ENCODE peak calls at places on chromosomes 13 and 19, in eight cellular contexts. R is uterus; T is PC-3; U is fibroblast of lung; S is lower lobe of right lung; A is CD8-positive, alpha-beta T cell; P is transverse colon; Y is H1. B is an unnamed sample.

GRCh38 chr13:113476811-113477210 is 13.7 kb downstream of the DCUN1D2 start:
- DNase-seq in R (no peak), T (no peak), U (no peak), S (no peak), A (no peak), P (no peak), Y (no peak), B (no peak)

GRCh38 chr19:58091251-58091995 is 6.6 kb downstream of the ZSCAN18 start:
- DNase-seq in R (no peak), T (no peak), U (no peak), S (no peak), A (no peak), P (no peak), Y (no peak), B (no peak)

GRCh38 chr13:19984430-19985218 is 26.1 kb downstream of the ZMYM2 start:
- DNase-seq in R (no peak), T (peak; percentile 55), U (peak; percentile 74), S (no peak), A (no peak), P (no peak), Y (no peak), B (no peak)

GRCh38 chr13:46529509-46529908 is 23.5 kb upstream of the LRCH1 start:
- DNase-seq in R (no peak), T (no peak), U (no peak), S (no peak), A (no peak), P (no peak), Y (no peak), B (no peak)

GRCh38 chr13:30705672-30706071 is 29.7 kb upstream of the ALOX5AP start:
- DNase-seq in R (no peak), T (peak; percentile 80), U (no peak), S (no peak), A (no peak), P (no peak), Y (no peak), B (no peak)

GRCh38 chr13:32585625-32586021 is 629 bp upstream of the PDS5B start:
- DNase-seq in R (peak; percentile 17), T (peak; percentile 3), U (no peak), S (no peak), A (no peak), P (no peak), Y (no peak), B (no peak)

GRCh38 chr13:112042496-112042895 is 24.5 kb upstream of the SOX1 start:
- DNase-seq in R (no peak), T (peak; percentile 31), U (no peak), S (no peak), A (no peak), P (no peak), Y (no peak), B (no peak)

GRCh38 chr19:1663854-1664253 is 11.4 kb upstream of the TCF3 start:
- DNase-seq in R (no peak), T (no peak), U (no peak), S (no peak), A (no peak), P (no peak), Y (no peak), B (no peak)

GRCh38 chr13:60009300-60010248 is 154.2 kb downstream of the DIAPH3 start:
- DNase-seq in R (no peak), T (no peak), U (peak; percentile 17), S (no peak), A (no peak), P (peak; percentile 94), Y (no peak), B (no peak)

GRCh38 chr19:28577199-28577598 is 635.8 kb downstream of the UQCRFS1 start:
- DNase-seq in R (no peak), T (no peak), U (no peak), S (no peak), A (no peak), P (no peak), Y (no peak), B (no peak)
- H3K27ac ChIP-seq in R (no peak overlapping the region), T (no peak overlapping the region), U (no peak overlapping the region), S (no peak overlapping the region), A (no peak overlapping the region), P (no peak overlapping the region), Y (no peak overlapping the region), B (no peak overlapping the region)

GRCh38 chr19:37886571-37886970 is 19.8 kb downstream of the WDR87 start:
- DNase-seq in R (no peak), T (no peak), U (no peak), S (no peak), A (no peak), P (no peak), Y (no peak), B (no peak)

DNA sequence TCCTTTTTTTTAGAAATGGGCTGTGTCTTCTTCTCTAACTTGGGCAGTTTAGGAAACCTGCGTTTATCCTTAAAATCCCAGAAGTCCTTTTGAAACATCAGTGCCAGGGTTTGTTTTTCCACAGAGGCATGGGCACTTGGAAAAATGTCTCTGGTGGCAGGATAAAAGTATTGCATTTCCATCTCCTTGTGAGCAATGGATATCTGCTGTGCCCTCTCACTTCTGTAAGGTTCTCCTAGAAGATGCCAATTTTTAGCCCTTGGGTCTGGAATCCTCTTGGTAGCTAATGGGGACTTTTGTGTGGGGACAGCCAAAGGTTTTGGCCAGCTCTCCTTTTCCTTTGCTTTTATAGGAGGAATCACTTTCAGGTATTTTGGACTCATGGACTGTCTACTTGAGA is 21.0 kb downstream of the WDR87 start:
- DNase-seq in R (no peak), T (no peak), U (no peak), S (no peak), A (no peak), P (no peak), Y (no peak), B (no peak)
- TF ChIP-seq CTCF in R (no peak), T (no peak), U (no peak), S (no peak), A (no peak), P (no peak), Y (no peak), B (no peak)

GRCh38 chr13:75442736-75443234 is 39.2 kb downstream of the TBC1D4 start:
- DNase-seq in R (no peak), T (no peak), U (peak; percentile 46), S (no peak), A (no peak), P (peak; percentile 21), Y (no peak), B (no peak)

GRCh38 chr13:75432811-75433244 is 49.1 kb downstream of the TBC1D4 start:
- DNase-seq in R (no peak), T (peak; percentile 77), U (no peak), S (no peak), A (no peak), P (no peak), Y (no peak), B (no peak)

GRCh38 chr13:75440100-75440499 is 41.9 kb downstream of the TBC1D4 start:
- DNase-seq in R (no peak), T (no peak), U (no peak), S (no peak), A (no peak), P (peak; percentile 32), Y (no peak), B (no peak)

GRCh38 chr13:75432045-75432444 is 49.9 kb downstream of the TBC1D4 start:
- DNase-seq in R (no peak), T (no peak), U (no peak), S (no peak), A (no peak), P (no peak), Y (no peak), B (no peak)

DNA sequence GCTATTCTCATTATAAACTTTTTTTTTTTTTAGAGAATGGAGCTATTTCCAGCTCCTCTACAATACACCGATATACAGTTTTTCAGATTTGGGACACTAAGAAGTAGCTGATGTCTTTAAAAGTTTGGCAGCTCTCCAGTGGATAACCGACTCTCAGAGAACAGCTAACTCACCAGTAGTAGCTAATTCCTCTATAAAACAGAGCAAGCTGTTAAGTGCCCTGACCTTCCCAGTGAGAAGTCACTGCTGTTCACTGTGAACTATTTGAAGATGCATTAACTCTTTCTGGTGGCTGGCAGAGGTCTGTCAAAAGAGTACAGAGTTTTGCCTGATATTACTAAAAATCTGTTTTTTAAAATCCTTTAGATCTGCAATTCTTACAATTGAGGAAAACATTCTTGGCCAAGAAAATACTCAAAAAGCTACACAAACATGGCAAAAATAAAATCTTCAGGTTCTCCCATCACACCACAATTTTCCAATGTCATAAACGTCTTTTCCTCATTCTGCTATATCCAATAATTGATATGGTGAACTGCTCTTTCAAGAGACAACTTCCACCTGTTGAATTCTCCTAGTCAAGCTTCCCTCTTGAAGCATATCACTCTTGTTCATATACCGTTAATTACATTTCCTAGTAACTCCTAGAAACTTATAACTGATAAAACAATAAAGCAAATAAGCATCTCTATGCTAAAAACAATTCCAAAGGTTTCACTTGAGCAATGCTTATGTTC is 44.2 kb downstream of the TBC1D4 start:
- DNase-seq in R (no peak), T (no peak), U (peak; percentile 60), S (no peak), A (no peak), P (no peak), Y (no peak), B (no peak)
- H3K4me1 ChIP-seq in R (no peaks in the 10 kb centered on the region), T (peaks cover 6% of the 10 kb centered on the region), U (peaks cover 2% of the 10 kb centered on the region), S (no peaks in the 10 kb centered on the region), A (no peaks in the 10 kb centered on the region), P (peaks cover 42% of the 10 kb centered on the region), Y (no peaks in the 10 kb centered on the region), B (no peaks in the 10 kb centered on the region)

GRCh38 chr19:10107254-10107653 is 1.1 kb downstream of the PPAN start:
- DNase-seq in R (no peak), T (no peak), U (no peak), S (no peak), A (no peak), P (no peak), Y (no peak), B (no peak)
- H3K27ac ChIP-seq in R (no peak overlapping the region), T (peak overlapping the region; percentile 66), U (peak overlapping the region; percentile 92), S (no peak overlapping the region), A (peak overlapping the region; percentile 91), P (peak overlapping the region; percentile 88), Y (no peak overlapping the region), B (no peak overlapping the region)

GRCh38 chr13:63449549-63449948 is 2033.9 kb upstream of the PCDH20 start:
- DNase-seq in R (no peak), T (no peak), U (no peak), S (no peak), A (no peak), P (no peak), Y (no peak), B (no peak)
- TF ChIP-seq CTCF in R (no peak), T (no peak), U (no peak), S (no peak), A (no peak), P (no peak), Y (no peak), B (no peak)

DNA sequence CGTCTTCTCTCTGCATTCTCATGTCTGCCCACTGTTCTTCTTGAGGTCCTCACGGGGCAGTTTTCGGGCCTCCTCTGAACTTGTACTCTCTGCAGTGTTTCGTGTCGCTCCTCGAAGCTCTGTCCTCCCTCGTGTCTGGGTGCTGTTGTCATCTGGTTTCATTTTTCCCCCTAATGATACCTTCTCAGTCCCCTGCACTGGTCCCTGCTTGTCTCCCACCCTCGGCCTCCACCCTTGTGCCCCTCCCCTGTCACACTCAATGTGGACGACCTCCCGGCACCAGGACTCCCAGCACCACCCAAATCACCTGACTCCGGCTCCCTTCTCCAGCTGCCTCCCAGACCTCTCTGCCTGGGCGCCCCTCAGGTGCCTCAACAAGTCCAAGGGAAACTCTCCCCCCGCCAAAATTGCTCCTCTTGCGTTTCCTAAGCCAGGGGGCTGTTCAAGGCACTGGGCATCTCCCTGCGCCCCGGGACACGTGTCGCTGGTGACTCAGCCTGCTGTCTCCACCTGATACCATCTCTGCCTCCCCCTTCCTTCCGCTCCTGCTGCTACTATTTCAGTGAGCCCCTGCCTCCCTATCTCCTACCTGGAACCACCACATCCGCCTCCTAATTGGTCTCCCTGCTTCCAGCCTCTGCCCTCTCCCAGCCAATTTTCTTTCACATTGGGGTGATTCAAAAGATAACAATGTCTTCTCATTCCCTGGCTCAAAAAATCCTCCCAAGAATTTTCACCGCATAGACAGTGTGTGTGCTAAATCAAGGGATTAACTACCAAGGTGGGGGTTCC is 49.5 kb downstream of the RFX2 start:
- DNase-seq in R (peak; percentile 59), T (peak; percentile 59), U (no peak), S (no peak), A (peak; percentile 51), P (no peak), Y (no peak), B (no peak)
- H3K4me1 ChIP-seq in R (peaks cover 61% of the 10 kb centered on the region), T (peaks cover 52% of the 10 kb centered on the region), U (peaks cover 24% of the 10 kb centered on the region), S (peaks cover 100% of the 10 kb centered on the region), A (peaks cover 32% of the 10 kb centered on the region), P (peaks cover 94% of the 10 kb centered on the region), Y (no peaks in the 10 kb centered on the region), B (peaks cover 62% of the 10 kb centered on the region)

B was measured in tibial artery.